ENCODE peak calls at places on chromosomes 13 and 19, in four cellular contexts. One of them, this sample, is unnamed. For H3K79me2, the result is how much of the 10 kb centered on the place peaks cover.

GRCh38 chr13:52319876-52320275 is 86.1 kb downstream of the THSD1 start:
- DNase-seq in fibroblast of lung: peak
- DNase-seq in OCI-LY7: no peak
- DNase-seq in endothelial cell of umbilical vein: no peak
- DNase-seq in this sample: no peak

GRCh38 chr13:98372886-98373285 is 195.8 kb upstream of the RNF113B start:
- DNase-seq in endothelial cell of umbilical vein: no peak
- DNase-seq in fibroblast of lung: peak
- DNase-seq in OCI-LY7: no peak
- DNase-seq in this sample: peak

GRCh38 chr19:39444598-39445257 is 654 bp upstream of the SUPT5H start:
- DNase-seq in fibroblast of lung: peak
- DNase-seq in OCI-LY7: no peak
- DNase-seq in endothelial cell of umbilical vein: no peak
- DNase-seq in this sample: peak

GRCh38 chr13:113875429-113875815 is 11.5 kb upstream of the GAS6 start:
- DNase-seq in OCI-LY7: no peak
- DNase-seq in fibroblast of lung: no peak
- DNase-seq in endothelial cell of umbilical vein: no peak
- DNase-seq in this sample: no peak

GRCh38 chr13:70769771-70770326 is 661.6 kb upstream of the KLHL1 start:
- DNase-seq in OCI-LY7: no peak
- DNase-seq in fibroblast of lung: no peak
- DNase-seq in endothelial cell of umbilical vein: peak
- DNase-seq in this sample: no peak

GRCh38 chr13:46751811-46752635 is 44.9 kb downstream of the ESD start:
- DNase-seq in OCI-LY7: peak
- DNase-seq in fibroblast of lung: no peak
- DNase-seq in endothelial cell of umbilical vein: no peak
- DNase-seq in this sample: peak

GRCh38 chr13:46184277-46184699 is 2.3 kb upstream of the LCP1 start:
- DNase-seq in endothelial cell of umbilical vein: peak
- DNase-seq in OCI-LY7: peak
- DNase-seq in fibroblast of lung: no peak
- DNase-seq in this sample: no peak

GRCh38 chr19:27745978-27746542 is 1466.9 kb downstream of the UQCRFS1 start:
- DNase-seq in fibroblast of lung: no peak
- DNase-seq in endothelial cell of umbilical vein: no peak
- DNase-seq in OCI-LY7: no peak
- DNase-seq in this sample: no peak

GRCh38 chr13:101941095-101941777 is 460.6 kb downstream of the FGF14 start:
- DNase-seq in fibroblast of lung: peak
- DNase-seq in endothelial cell of umbilical vein: no peak
- DNase-seq in OCI-LY7: no peak
- DNase-seq in this sample: no peak

GRCh38 chr19:12331211-12331941 is 2.1 kb downstream of the ZNF563 start:
- DNase-seq in endothelial cell of umbilical vein: no peak
- DNase-seq in OCI-LY7: peak
- DNase-seq in fibroblast of lung: no peak
- DNase-seq in this sample: no peak

GRCh38 chr19:9054768-9055167 is 32.1 kb upstream of the OR1M1 start:
- DNase-seq in fibroblast of lung: no peak
- DNase-seq in endothelial cell of umbilical vein: no peak
- DNase-seq in OCI-LY7: no peak
- DNase-seq in this sample: no peak

GRCh38 chr19:45729774-45730388 is 815 bp downstream of the FBXO46 start:
- DNase-seq in fibroblast of lung: no peak
- DNase-seq in endothelial cell of umbilical vein: peak
- DNase-seq in OCI-LY7: no peak
- DNase-seq in this sample: no peak

GRCh38 chr19:43332058-43332922 is 21.2 kb upstream of the CD177 start:
- DNase-seq in fibroblast of lung: no peak
- DNase-seq in OCI-LY7: no peak
- DNase-seq in endothelial cell of umbilical vein: no peak
- DNase-seq in this sample: no peak

GRCh38 chr19:4066176-4066606 is 508 bp downstream of the ZBTB7A start:
- DNase-seq in OCI-LY7: no peak
- DNase-seq in fibroblast of lung: no peak
- DNase-seq in endothelial cell of umbilical vein: no peak
- DNase-seq in this sample: no peak

GRCh38 chr13:57633141-57633949 is 1.8 kb downstream of the PCDH17 start:
- DNase-seq in fibroblast of lung: peak
- DNase-seq in OCI-LY7: no peak
- DNase-seq in endothelial cell of umbilical vein: peak
- DNase-seq in this sample: peak

GRCh38 chr13:27482996-27483395 is 32.6 kb upstream of the MTIF3 start:
- DNase-seq in endothelial cell of umbilical vein: no peak
- DNase-seq in OCI-LY7: peak
- DNase-seq in fibroblast of lung: no peak
- DNase-seq in this sample: no peak

GRCh38 chr19:2582984-2583956 is 107.3 kb downstream of the GADD45B start:
- DNase-seq in endothelial cell of umbilical vein: no peak
- DNase-seq in fibroblast of lung: peak
- DNase-seq in OCI-LY7: peak
- DNase-seq in this sample: no peak

GRCh38 chr13:90918551-90918950 is 428.9 kb upstream of the MIR17HG start:
- DNase-seq in fibroblast of lung: peak
- DNase-seq in endothelial cell of umbilical vein: no peak
- DNase-seq in OCI-LY7: no peak
- DNase-seq in this sample: peak

GRCh38 chr19:49017666-49018351 is 918 bp upstream of the LHB start:
- DNase-seq in OCI-LY7: peak
- DNase-seq in endothelial cell of umbilical vein: peak
- DNase-seq in fibroblast of lung: peak
- DNase-seq in this sample: peak

GRCh38 chr19:34555447-34555846 is 73.9 kb downstream of the WTIP start:
- DNase-seq in endothelial cell of umbilical vein: peak
- DNase-seq in OCI-LY7: peak
- DNase-seq in fibroblast of lung: peak
- DNase-seq in this sample: no peak

GRCh38 chr19:16078311-16078758 is 2.0 kb downstream of the TPM4 start:
- DNase-seq in endothelial cell of umbilical vein: no peak
- DNase-seq in fibroblast of lung: no peak
- DNase-seq in OCI-LY7: peak
- DNase-seq in this sample: peak

GRCh38 chr13:99218969-99219368 is 18.3 kb downstream of the UBAC2 start:
- DNase-seq in fibroblast of lung: no peak
- DNase-seq in endothelial cell of umbilical vein: no peak
- DNase-seq in OCI-LY7: no peak
- DNase-seq in this sample: no peak

GRCh38 chr13:91169641-91170040 is 177.8 kb upstream of the MIR17HG start:
- DNase-seq in endothelial cell of umbilical vein: no peak
- DNase-seq in fibroblast of lung: no peak
- DNase-seq in OCI-LY7: no peak
- DNase-seq in this sample: no peak

GRCh38 chr13:113625965-113626661 is 31.9 kb downstream of the ATP4B start:
- DNase-seq in OCI-LY7: no peak
- DNase-seq in fibroblast of lung: peak
- DNase-seq in endothelial cell of umbilical vein: peak
- DNase-seq in this sample: peak

GRCh38 chr19:17475541-17476115 is 5.3 kb downstream of the SLC27A1 start:
- DNase-seq in endothelial cell of umbilical vein: no peak
- DNase-seq in OCI-LY7: no peak
- DNase-seq in fibroblast of lung: peak
- DNase-seq in this sample: peak

GRCh38 chr13:75739244-75739868 is 103.2 kb downstream of the LMO7 start:
- DNase-seq in OCI-LY7: no peak
- DNase-seq in fibroblast of lung: no peak
- DNase-seq in endothelial cell of umbilical vein: no peak
- DNase-seq in this sample: peak

GRCh38 chr13:77516342-77516789 is 19.1 kb upstream of the SCEL start:
- DNase-seq in fibroblast of lung: peak
- DNase-seq in endothelial cell of umbilical vein: peak
- DNase-seq in OCI-LY7: no peak
- DNase-seq in this sample: peak

GRCh38 chr19:4064551-4065260 is 2.0 kb downstream of the ZBTB7A start:
- DNase-seq in OCI-LY7: peak
- DNase-seq in endothelial cell of umbilical vein: peak
- DNase-seq in fibroblast of lung: peak
- DNase-seq in this sample: no peak

GRCh38 chr13:32645854-32646253 is 59.6 kb downstream of the PDS5B start:
- DNase-seq in fibroblast of lung: no peak
- DNase-seq in OCI-LY7: peak
- DNase-seq in endothelial cell of umbilical vein: no peak
- DNase-seq in this sample: no peak
- H3K79me2 ChIP-seq in fibroblast of lung: half or more
- H3K79me2 ChIP-seq in OCI-LY7: half or more
- H3K79me2 ChIP-seq in endothelial cell of umbilical vein: half or more
- H3K79me2 ChIP-seq in this sample: half or more

GRCh38 chr13:73428706-73429105 is 369.9 kb downstream of the KLF5 start:
- DNase-seq in OCI-LY7: no peak
- DNase-seq in fibroblast of lung: no peak
- DNase-seq in endothelial cell of umbilical vein: no peak
- DNase-seq in this sample: no peak
- H3K4me2 ChIP-seq in OCI-LY7: no peak
- H3K4me2 ChIP-seq in fibroblast of lung: no peak
- H3K4me2 ChIP-seq in endothelial cell of umbilical vein: no peak
- H3K4me2 ChIP-seq in this sample: peak

DNA sequence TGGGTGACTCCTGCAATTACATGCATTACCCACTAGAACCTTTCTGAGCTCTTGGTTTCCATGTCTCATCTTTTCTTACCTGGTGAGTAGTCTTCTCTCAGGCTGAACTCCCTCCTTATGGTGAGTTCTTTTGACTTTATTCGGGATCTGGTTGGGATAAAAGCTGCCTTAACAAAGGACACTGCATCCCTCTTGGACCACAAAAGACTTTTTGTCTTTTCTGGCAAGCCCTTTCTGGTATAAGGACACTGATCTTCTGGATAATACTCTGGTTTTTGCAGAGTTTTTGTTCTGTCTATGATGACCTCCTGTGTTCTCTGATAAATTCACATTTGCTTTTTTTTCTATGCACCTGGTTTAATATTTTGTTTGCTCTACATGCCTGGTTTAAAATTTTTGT is 66.7 kb downstream of the SLITRK1 start:
- DNase-seq in OCI-LY7: no peak
- DNase-seq in endothelial cell of umbilical vein: no peak
- DNase-seq in fibroblast of lung: no peak
- DNase-seq in this sample: no peak
- TF ChIP-seq CTCF in OCI-LY7: no peak
- TF ChIP-seq CTCF in endothelial cell of umbilical vein: no peak
- TF ChIP-seq CTCF in fibroblast of lung: no peak
- TF ChIP-seq CTCF in this sample: no peak

DNA sequence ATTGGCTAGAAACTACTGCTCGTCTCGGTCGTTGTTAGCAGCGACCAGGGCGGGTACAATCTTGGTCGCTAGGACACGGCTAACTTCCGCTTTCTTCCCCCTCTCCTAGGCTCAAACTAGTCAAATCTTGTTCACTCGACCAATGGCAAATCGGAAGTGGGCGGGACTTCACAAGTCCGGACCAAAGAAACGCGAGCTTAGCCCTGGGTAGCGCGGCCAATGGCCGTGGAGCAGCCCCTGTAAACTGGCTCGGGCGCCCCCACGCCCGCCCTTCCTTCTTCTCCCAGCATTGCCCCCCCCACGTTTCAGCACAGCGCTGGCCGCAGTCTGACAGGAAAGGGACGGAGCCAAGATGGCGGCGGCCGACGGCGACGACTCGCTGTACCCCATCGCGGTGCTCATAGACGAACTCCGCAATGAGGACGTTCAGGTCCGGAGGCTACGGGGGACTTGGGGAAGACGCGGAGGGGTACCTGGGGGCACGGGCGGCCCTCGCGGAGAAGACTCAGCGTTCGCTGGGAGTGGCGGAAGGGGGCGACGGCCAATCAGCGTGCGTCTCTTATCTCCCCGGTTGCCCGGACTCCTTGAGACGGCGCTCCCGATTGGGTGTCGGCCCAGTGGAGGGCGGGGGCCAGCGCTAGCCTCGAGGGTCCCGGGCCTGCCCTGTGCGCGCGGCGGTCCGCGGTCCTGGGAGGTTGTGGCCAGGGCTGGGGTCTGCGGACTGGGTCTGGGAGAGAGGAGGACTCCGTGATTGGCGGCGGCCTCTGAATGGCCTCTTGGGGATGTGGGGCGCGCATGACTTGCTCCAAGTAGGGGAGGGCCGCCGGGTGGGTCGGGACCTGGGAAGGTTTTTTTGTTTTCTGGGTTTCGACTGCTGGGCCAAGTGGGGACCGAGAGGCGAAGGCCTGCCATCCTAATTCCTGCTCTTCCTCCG is at the start of gene PPP2R1A:
- DNase-seq in OCI-LY7: peak
- DNase-seq in endothelial cell of umbilical vein: peak
- DNase-seq in fibroblast of lung: peak
- DNase-seq in this sample: peak
- H3K79me2 ChIP-seq in OCI-LY7: half or more
- H3K79me2 ChIP-seq in endothelial cell of umbilical vein: under half
- H3K79me2 ChIP-seq in fibroblast of lung: under half
- H3K79me2 ChIP-seq in this sample: half or more

DNA sequence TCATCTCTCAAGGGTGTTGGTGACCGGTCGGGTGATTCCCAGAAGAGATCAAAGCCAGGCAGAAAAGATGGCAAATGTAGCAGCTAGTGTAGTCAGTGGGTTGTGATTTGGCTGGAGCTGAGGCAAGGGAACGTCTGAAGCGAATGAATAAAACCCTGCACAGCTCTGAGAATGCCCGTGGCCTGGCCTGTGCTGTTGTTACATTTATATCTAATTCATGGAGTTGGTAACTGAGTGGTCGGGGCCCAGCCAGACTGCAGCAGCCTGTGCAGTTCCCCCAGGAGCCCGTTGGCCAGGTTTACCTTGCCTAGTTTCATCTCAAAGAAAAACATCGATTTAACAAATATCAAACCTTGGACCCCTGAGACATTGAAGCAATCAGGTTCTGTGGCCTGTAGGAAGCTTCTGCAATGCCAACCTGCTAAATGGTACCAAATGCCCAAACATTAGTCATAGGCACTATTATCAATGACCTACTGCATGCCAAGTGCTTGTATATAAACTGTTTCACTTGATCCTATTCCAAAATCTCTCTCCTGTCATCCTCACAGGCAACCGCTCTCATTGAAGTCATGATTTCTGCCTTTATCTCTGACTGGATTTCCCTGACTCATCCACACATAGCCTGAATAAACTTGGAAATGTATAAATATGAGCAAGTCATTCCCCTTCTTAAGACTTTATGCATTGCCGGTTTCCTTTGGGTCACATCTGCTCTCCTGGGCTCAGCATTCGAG is 153.6 kb upstream of the SERP2 start:
- DNase-seq in endothelial cell of umbilical vein: peak
- DNase-seq in fibroblast of lung: peak
- DNase-seq in OCI-LY7: no peak
- DNase-seq in this sample: peak
- H3K4me2 ChIP-seq in endothelial cell of umbilical vein: no peak
- H3K4me2 ChIP-seq in fibroblast of lung: peak
- H3K4me2 ChIP-seq in OCI-LY7: no peak
- H3K4me2 ChIP-seq in this sample: peak

This sample was measured in astrocyte.